ENCODE peak calls at places on chromosomes 16 and 17, in six cellular contexts. One of them, this sample, is unnamed.

GRCh38 chr16:74898667-74899066 is 86.3 kb downstream of the WDR59 start:
- DNase-seq in posterior cingulate gyrus: peak; percentile 86
- DNase-seq in nucleus accumbens: no peak
- DNase-seq in lower lobe of right lung: no peak
- DNase-seq in germinal center: no peak
- DNase-seq in kidney epithelial cell: no peak
- DNase-seq in this sample: no peak

GRCh38 chr16:73671102-73671501 is 623.2 kb upstream of the ZFHX3 start:
- DNase-seq in posterior cingulate gyrus: no peak
- DNase-seq in lower lobe of right lung: no peak
- DNase-seq in germinal center: no peak
- DNase-seq in nucleus accumbens: no peak
- DNase-seq in kidney epithelial cell: no peak
- DNase-seq in this sample: no peak

GRCh38 chr17:3794890-3795757 is 5.9 kb downstream of the ITGAE start:
- DNase-seq in posterior cingulate gyrus: no peak
- DNase-seq in kidney epithelial cell: peak; percentile 74
- DNase-seq in germinal center: peak; percentile 56
- DNase-seq in nucleus accumbens: no peak
- DNase-seq in lower lobe of right lung: no peak
- DNase-seq in this sample: no peak

GRCh38 chr16:83952940-83953795 is at the start of gene OSGIN1:
- DNase-seq in lower lobe of right lung: peak; percentile 96
- DNase-seq in nucleus accumbens: peak; percentile 80
- DNase-seq in posterior cingulate gyrus: peak; percentile 97
- DNase-seq in kidney epithelial cell: peak; percentile 70
- DNase-seq in germinal center: peak; percentile 21
- DNase-seq in this sample: peak; percentile 88

GRCh38 chr17:7748098-7748775 is 30.7 kb downstream of the DNAH2 start:
- DNase-seq in kidney epithelial cell: no peak
- DNase-seq in nucleus accumbens: no peak
- DNase-seq in posterior cingulate gyrus: peak; percentile 29
- DNase-seq in lower lobe of right lung: no peak
- DNase-seq in germinal center: no peak
- DNase-seq in this sample: no peak

GRCh38 chr17:47728214-47728877 is 4.7 kb upstream of the TBX21 start:
- DNase-seq in lower lobe of right lung: peak; percentile 9
- DNase-seq in germinal center: no peak
- DNase-seq in posterior cingulate gyrus: peak; percentile 37
- DNase-seq in nucleus accumbens: no peak
- DNase-seq in kidney epithelial cell: no peak
- DNase-seq in this sample: no peak

GRCh38 chr16:69709456-69710084 is 16.8 kb downstream of the NQO1 start:
- DNase-seq in germinal center: peak; percentile 51
- DNase-seq in kidney epithelial cell: no peak
- DNase-seq in lower lobe of right lung: no peak
- DNase-seq in nucleus accumbens: no peak
- DNase-seq in posterior cingulate gyrus: no peak
- DNase-seq in this sample: peak; percentile 54

GRCh38 chr17:65370669-65371126 is 190.8 kb downstream of the AXIN2 start:
- DNase-seq in nucleus accumbens: no peak
- DNase-seq in lower lobe of right lung: no peak
- DNase-seq in posterior cingulate gyrus: no peak
- DNase-seq in kidney epithelial cell: no peak
- DNase-seq in germinal center: no peak
- DNase-seq in this sample: no peak

GRCh38 chr17:8739104-8739503 is 5.5 kb downstream of the CCDC42 start:
- DNase-seq in lower lobe of right lung: no peak
- DNase-seq in posterior cingulate gyrus: no peak
- DNase-seq in germinal center: no peak
- DNase-seq in kidney epithelial cell: no peak
- DNase-seq in nucleus accumbens: no peak
- DNase-seq in this sample: no peak

GRCh38 chr17:43898446-43898845 is 8.9 kb downstream of the MPP2 start:
- DNase-seq in nucleus accumbens: no peak
- DNase-seq in germinal center: no peak
- DNase-seq in posterior cingulate gyrus: no peak
- DNase-seq in lower lobe of right lung: no peak
- DNase-seq in kidney epithelial cell: no peak
- DNase-seq in this sample: no peak

GRCh38 chr17:2688351-2689342 is 22.9 kb downstream of the CLUH start:
- DNase-seq in kidney epithelial cell: no peak
- DNase-seq in nucleus accumbens: no peak
- DNase-seq in posterior cingulate gyrus: peak; percentile 80
- DNase-seq in germinal center: no peak
- DNase-seq in lower lobe of right lung: peak; percentile 79
- DNase-seq in this sample: peak; percentile 18

GRCh38 chr17:75034236-75034908 is 12.4 kb downstream of the ATP5PD start:
- DNase-seq in lower lobe of right lung: peak; percentile 89
- DNase-seq in germinal center: peak; percentile 65
- DNase-seq in posterior cingulate gyrus: peak; percentile 97
- DNase-seq in kidney epithelial cell: no peak
- DNase-seq in nucleus accumbens: peak; percentile 79
- DNase-seq in this sample: peak; percentile 85